ENCODE peak calls at places on chromosome 10, in four cellular contexts. One of them, this sample, is unnamed.

GRCh38 chr10:78617633-78618032 is 451.1 kb upstream of the ZMIZ1 start:
- DNase-seq in coronary artery: no peak
- DNase-seq in AG20443: no peak
- DNase-seq in M059J: no peak
- DNase-seq in this sample: no peak

GRCh38 chr10:34710391-34710751 is 104.7 kb downstream of the PARD3 start:
- DNase-seq in coronary artery: no peak
- DNase-seq in AG20443: peak
- DNase-seq in M059J: peak
- DNase-seq in this sample: no peak

GRCh38 chr10:43292745-43293676 is 26.1 kb upstream of the RASGEF1A start:
- DNase-seq in coronary artery: no peak
- DNase-seq in AG20443: peak
- DNase-seq in M059J: peak
- DNase-seq in this sample: no peak

GRCh38 chr10:92552310-92552709 is 21.6 kb downstream of the IDE start:
- DNase-seq in coronary artery: no peak
- DNase-seq in AG20443: no peak
- DNase-seq in M059J: no peak
- DNase-seq in this sample: no peak

GRCh38 chr10:34816067-34817002 is 1.2 kb upstream of the PARD3 start:
- DNase-seq in coronary artery: no peak
- DNase-seq in AG20443: peak
- DNase-seq in M059J: peak
- DNase-seq in this sample: no peak

GRCh38 chr10:7117806-7118674 is 292.8 kb downstream of the SFMBT2 start:
- DNase-seq in coronary artery: no peak
- DNase-seq in AG20443: no peak
- DNase-seq in M059J: no peak
- DNase-seq in this sample: no peak

GRCh38 chr10:86047588-86047987 is 319.0 kb downstream of the GRID1 start:
- DNase-seq in coronary artery: peak
- DNase-seq in AG20443: no peak
- DNase-seq in M059J: no peak
- DNase-seq in this sample: no peak

GRCh38 chr10:49187950-49188761 is at the start of gene TMEM273:
- DNase-seq in coronary artery: peak
- DNase-seq in AG20443: no peak
- DNase-seq in M059J: peak
- DNase-seq in this sample: peak

GRCh38 chr10:30857803-30858202 is 173.9 kb downstream of the ZNF438 start:
- DNase-seq in coronary artery: no peak
- DNase-seq in AG20443: peak
- DNase-seq in M059J: no peak
- DNase-seq in this sample: peak

GRCh38 chr10:66783296-66783695 is 142.5 kb upstream of the LRRTM3 start:
- DNase-seq in coronary artery: no peak
- DNase-seq in AG20443: no peak
- DNase-seq in M059J: peak
- DNase-seq in this sample: no peak

GRCh38 chr10:86857097-86857825 is 100.2 kb downstream of the MMRN2 start:
- DNase-seq in coronary artery: no peak
- DNase-seq in AG20443: peak
- DNase-seq in M059J: peak
- DNase-seq in this sample: no peak

GRCh38 chr10:8389630-8390029 is 335.1 kb downstream of the GATA3 start:
- DNase-seq in coronary artery: no peak
- DNase-seq in AG20443: no peak
- DNase-seq in M059J: peak
- DNase-seq in this sample: no peak

GRCh38 chr10:103764296-103765088 is 90.9 kb downstream of the SH3PXD2A start:
- DNase-seq in coronary artery: no peak
- DNase-seq in AG20443: no peak
- DNase-seq in M059J: no peak
- DNase-seq in this sample: no peak

GRCh38 chr10:133253313-133253955 is 15.8 kb downstream of the VENTX start:
- DNase-seq in coronary artery: no peak
- DNase-seq in AG20443: no peak
- DNase-seq in M059J: no peak
- DNase-seq in this sample: no peak

GRCh38 chr10:58714436-58714835 is 201.8 kb downstream of the BICC1 start:
- DNase-seq in coronary artery: no peak
- DNase-seq in AG20443: no peak
- DNase-seq in M059J: no peak
- DNase-seq in this sample: no peak

GRCh38 chr10:12400266-12400931 is 51.1 kb downstream of the CAMK1D start:
- DNase-seq in coronary artery: no peak
- DNase-seq in AG20443: no peak
- DNase-seq in M059J: no peak
- DNase-seq in this sample: no peak

GRCh38 chr10:85790155-85790789 is 576.3 kb downstream of the GRID1 start:
- DNase-seq in coronary artery: no peak
- DNase-seq in AG20443: no peak
- DNase-seq in M059J: no peak
- DNase-seq in this sample: no peak

GRCh38 chr10:47400251-47400650 is 16.2 kb upstream of the ZNF488 start:
- DNase-seq in coronary artery: no peak
- DNase-seq in AG20443: no peak
- DNase-seq in M059J: no peak
- DNase-seq in this sample: no peak

GRCh38 chr10:14583252-14583651 is 191.4 kb downstream of the FAM107B start:
- DNase-seq in coronary artery: no peak
- DNase-seq in AG20443: no peak
- DNase-seq in M059J: no peak
- DNase-seq in this sample: no peak

GRCh38 chr10:34931216-34931615 is 116.1 kb upstream of the PARD3 start:
- DNase-seq in coronary artery: no peak
- DNase-seq in AG20443: no peak
- DNase-seq in M059J: no peak
- DNase-seq in this sample: peak

GRCh38 chr10:11528286-11528685 is 83.2 kb downstream of the USP6NL start:
- DNase-seq in coronary artery: no peak
- DNase-seq in AG20443: no peak
- DNase-seq in M059J: no peak
- DNase-seq in this sample: no peak